ENCODE peak calls at places on chromosomes 13 and 19, in four cellular contexts. S, O, I and H are unnamed samples.

GRCh38 chr19:38152461-38153379 is 71.3 kb downstream of the DPF1 start:
- DNase-seq in S (peak; percentile 92), O (no peak), I (no peak), H (peak; percentile 78)

GRCh38 chr13:105097501-105097900 is 1438.0 kb downstream of the EFNB2 start:
- DNase-seq in S (no peak), O (no peak), I (no peak), H (no peak)

GRCh38 chr19:46133101-46133627 is 8.7 kb upstream of the IGFL3 start:
- DNase-seq in S (no peak), O (peak; percentile 78), I (peak; percentile 24), H (no peak)

GRCh38 chr13:50892162-50892944 is 17.2 kb upstream of the RNASEH2B start:
- DNase-seq in S (no peak), O (no peak), I (no peak), H (no peak)

GRCh38 chr19:54523403-54523802 is 20.8 kb downstream of the LAIR2 start:
- DNase-seq in S (no peak), O (no peak), I (peak; percentile 71), H (no peak)

GRCh38 chr19:14419038-14419813 is at the start of gene DDX39A:
- DNase-seq in S (peak; percentile 94), O (peak; percentile 99), I (peak; percentile 97), H (peak; percentile 95)

GRCh38 chr19:49746206-49746958 is 16.7 kb downstream of the TSKS start:
- DNase-seq in S (peak; percentile 100), O (peak; percentile 36), I (no peak), H (peak; percentile 81)

GRCh38 chr19:45492627-45493470 is 4.0 kb downstream of the RTN2 start:
- DNase-seq in S (peak; percentile 84), O (peak; percentile 68), I (no peak), H (peak; percentile 28)

GRCh38 chr13:98345103-98345899 is 168.2 kb upstream of the RNF113B start:
- DNase-seq in S (no peak), O (no peak), I (no peak), H (peak; percentile 26)

GRCh38 chr13:113907637-113908617 is 44.1 kb upstream of the GAS6 start:
- DNase-seq in S (no peak), O (no peak), I (no peak), H (no peak)

GRCh38 chr19:16261584-16262370 is 62.8 kb upstream of the KLF2 start:
- DNase-seq in S (no peak), O (no peak), I (no peak), H (no peak)

GRCh38 chr13:48449656-48450055 is 36.7 kb upstream of the LPAR6 start:
- DNase-seq in S (no peak), O (no peak), I (no peak), H (no peak)

DNA sequence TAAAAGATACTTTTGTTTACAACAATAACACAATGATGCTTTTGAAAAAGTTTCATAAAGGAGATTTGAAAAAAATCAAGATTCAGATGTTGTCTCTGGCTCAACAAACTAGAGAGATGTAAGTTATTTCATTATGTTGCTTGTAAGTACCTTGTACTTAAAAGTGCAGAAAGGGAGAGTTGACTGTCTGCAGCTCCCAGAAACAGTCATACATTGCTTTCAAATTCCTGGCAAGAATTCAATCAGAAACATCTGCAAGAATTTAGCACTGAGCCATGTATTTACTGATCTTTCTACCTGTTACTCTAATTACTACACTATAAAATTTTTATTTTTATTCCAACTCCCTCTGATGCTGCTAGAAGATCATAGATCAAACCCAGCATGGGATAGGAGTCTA is 1261.3 kb upstream of the SPRY2 start:
- DNase-seq in S (no peak), O (no peak), I (no peak), H (no peak)
- TF ChIP-seq NFIC in S (no peak), O (no peak), I (no peak), H (no peak)

DNA sequence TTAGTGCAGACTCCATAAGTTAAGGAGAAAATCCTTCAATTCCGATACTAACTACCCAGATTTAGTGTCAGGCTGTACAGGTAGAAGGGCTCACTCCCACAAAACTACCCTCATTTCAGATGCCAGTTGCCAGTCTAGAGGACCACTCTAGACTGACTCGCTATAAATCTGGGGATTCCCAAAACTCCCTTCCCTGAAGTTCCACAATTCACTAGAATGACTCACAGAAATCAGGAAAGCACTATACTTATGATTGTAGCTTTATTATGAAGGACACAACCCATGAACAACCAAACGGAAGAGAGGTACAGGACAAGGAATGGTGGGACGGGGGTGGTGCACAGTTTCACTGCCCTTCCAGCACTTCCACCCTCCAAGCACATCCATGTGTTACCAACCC is 321.2 kb downstream of the DIAPH3 start:
- DNase-seq in S (no peak), O (no peak), I (no peak), H (no peak)
- TF ChIP-seq NFIC in S (no peak), O (no peak), I (no peak), H (no peak)

GRCh38 chr19:48254529-48254970 is 1.2 kb downstream of the CARD8 start:
- DNase-seq in S (no peak), O (no peak), I (no peak), H (no peak)
- TF ChIP-seq NFIC in S (no peak), O (no peak), I (no peak), H (no peak)

GRCh38 chr19:7924651-7925170 is 1.2 kb downstream of the CTXN1 start:
- DNase-seq in S (no peak), O (no peak), I (no peak), H (no peak)
- TF ChIP-seq NFIC in S (no peak), O (no peak), I (no peak), H (no peak)

GRCh38 chr19:40465025-40465780 is at the start of gene BLVRB:
- DNase-seq in S (no peak), O (peak; percentile 52), I (no peak), H (no peak)

GRCh38 chr19:40464059-40465024 is 1.2 kb downstream of the BLVRB start:
- DNase-seq in S (peak; percentile 55), O (peak; percentile 81), I (no peak), H (peak; percentile 75)

GRCh38 chr19:40467007-40467565 is 285 bp downstream of the SPTBN4 start:
- DNase-seq in S (peak; percentile 14), O (no peak), I (no peak), H (peak; percentile 73)

GRCh38 chr19:40465781-40466218 is 255 bp upstream of the BLVRB start:
- DNase-seq in S (peak; percentile 98), O (peak; percentile 96), I (peak; percentile 96), H (peak; percentile 97)

DNA sequence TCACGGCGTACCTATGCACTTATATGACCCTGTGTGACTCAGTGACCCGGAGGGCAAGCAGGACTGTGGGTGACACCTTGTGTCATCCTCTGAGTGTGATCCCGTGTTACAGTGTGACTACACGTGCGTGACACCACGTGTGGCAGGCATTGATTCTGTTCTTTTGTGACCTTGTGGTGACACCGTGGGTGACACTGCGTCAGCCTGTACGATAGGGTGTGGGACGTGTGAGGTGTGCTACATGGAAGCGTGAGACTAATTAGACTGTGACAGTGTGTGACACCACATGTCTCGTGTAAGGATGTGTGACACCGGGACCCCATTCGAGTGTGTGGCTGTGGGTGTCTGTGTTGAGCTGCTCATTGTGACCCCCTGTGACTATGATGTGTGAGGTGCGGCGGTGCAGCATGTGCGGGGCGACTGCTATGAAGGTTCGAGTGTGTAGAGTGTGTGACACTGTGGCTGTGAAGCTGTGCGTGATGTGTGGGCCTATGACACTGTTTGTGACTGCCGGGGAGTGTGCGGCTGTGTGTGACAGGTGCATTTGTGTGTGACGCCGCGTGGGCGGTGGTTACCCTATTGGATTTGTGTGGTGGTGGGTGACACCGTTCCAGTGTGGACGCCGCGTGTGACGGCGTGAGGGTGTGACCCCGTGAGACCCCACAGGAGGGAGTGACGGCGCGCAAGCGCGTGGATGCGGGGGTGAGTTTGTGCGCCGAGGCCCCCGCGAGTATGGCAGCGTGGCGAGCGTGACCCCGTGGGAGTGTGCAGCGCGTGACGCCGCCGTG is at the start of gene SPTBN4:
- DNase-seq in S (no peak), O (no peak), I (peak; percentile 40), H (no peak)
- TF ChIP-seq NFIC in S (no peak), O (no peak), I (no peak), H (no peak)

DNA sequence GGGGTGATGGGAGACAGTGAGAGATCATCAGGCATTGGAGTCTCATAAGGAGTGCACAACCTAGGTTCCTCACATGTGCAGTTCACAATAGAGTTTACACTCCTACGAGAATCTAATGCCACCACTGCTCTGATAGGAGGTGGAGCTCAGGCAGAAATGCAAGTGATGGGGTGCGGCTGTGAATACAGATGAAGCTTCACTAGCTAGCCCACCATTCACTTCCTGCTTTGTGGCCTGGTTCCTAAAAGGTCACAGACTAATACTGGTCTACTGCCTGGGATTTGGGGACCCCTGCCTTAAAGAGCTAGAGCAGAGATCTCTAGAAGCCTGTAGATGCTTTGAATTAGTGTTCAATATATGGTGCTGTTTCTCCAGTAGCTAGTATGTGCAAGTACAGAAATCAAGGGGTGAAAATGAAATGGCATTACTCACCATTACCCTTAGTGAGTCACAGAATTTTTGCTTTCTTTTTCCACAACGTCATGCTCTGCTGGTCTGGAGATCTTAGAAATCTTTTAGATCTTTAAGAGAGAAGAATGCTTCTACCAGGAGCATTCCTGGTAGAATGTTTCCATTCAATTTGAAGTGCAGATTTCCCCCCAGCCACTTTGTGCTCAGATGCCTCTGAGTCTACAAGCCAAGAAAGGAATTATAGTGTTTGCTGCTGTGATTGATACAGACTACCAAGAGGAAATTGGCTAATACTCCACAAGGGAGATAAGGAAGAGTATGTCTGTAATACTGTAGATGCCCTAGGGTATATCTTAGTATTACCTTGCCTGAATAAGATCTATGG is 2301.2 kb downstream of the PCDH9 start:
- DNase-seq in S (no peak), O (no peak), I (no peak), H (no peak)
- TF ChIP-seq NFIC in S (no peak), O (no peak), I (no peak), H (peak; percentile 46)

GRCh38 chr13:35838356-35838755 is 292.8 kb downstream of the DCLK1 start:
- DNase-seq in S (no peak), O (no peak), I (no peak), H (no peak)
- TF ChIP-seq NFIC in S (no peak), O (no peak), I (no peak), H (peak; percentile 64)

DNA sequence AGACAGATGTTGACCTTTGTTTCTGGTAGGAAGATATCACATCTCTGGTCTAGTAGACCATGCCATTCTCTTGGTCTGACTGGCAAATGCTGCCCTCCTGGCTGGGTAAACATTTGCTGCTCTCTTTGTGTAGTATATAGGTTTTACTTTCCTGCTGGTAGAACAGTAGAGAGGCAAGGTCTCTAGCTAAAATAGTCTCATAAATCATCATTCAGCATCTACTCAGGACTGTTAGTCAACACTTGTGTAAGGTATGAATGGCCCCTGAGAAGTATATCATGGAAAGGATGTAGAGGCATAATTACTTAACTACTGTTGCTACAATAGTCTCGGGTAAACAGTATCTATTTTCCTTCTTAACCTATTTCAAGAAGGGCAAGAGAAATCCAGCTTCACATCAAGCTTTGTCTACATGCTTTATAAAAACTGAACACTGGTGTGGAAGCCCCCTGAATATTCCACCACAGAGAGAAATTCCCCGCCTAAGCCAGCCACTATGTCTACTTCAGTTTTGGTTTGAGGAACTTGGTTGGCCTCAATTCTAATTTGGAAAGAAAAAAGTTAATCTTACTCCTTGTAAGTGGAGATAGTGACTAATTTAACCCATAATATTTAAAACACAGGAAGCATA is 18.4 kb upstream of the MYCBP2 start:
- DNase-seq in S (no peak), O (no peak), I (no peak), H (no peak)
- TF ChIP-seq NFIC in S (no peak), O (no peak), I (peak; percentile 96), H (no peak)